ENCODE peak calls at places on chromosomes 16 and 17, in six cellular contexts. N is PC-3, Q is A549, F is heart left ventricle, H is adipocyte, X is fibroblast of pulmonary artery. U is an unnamed sample.
A peak's percentile ranks its signal among the peaks of the same experiment; 100 is the strongest.

GRCh38 chr17:29565643-29566472 is 979 bp downstream of the ABHD15 start:
- DNase-seq in Q (peak; percentile 70), N (no peak), H (no peak), F (peak; percentile 46), X (no peak), U (no peak)

GRCh38 chr16:12252616-12253015 is 276.1 kb downstream of the SNX29 start:
- DNase-seq in N (no peak), Q (no peak), H (no peak), F (no peak), X (no peak), U (no peak)

GRCh38 chr17:71380535-71380934 is 740.3 kb upstream of the SOX9 start:
- DNase-seq in Q (no peak), H (no peak), X (no peak), F (no peak), N (no peak), U (no peak)

GRCh38 chr17:21397341-21398050 is 21.3 kb downstream of the KCNJ12 start:
- DNase-seq in N (no peak), Q (no peak), F (no peak), X (peak; percentile 35), H (no peak), U (peak; percentile 24)

GRCh38 chr16:66296591-66296990 is 69.9 kb upstream of the CDH5 start:
- DNase-seq in F (no peak), X (no peak), Q (no peak), N (no peak), H (no peak), U (no peak)

GRCh38 chr17:73166731-73167581 is 2.1 kb downstream of the SSTR2 start:
- DNase-seq in H (no peak), F (no peak), Q (no peak), N (no peak), X (no peak), U (peak; percentile 26)

GRCh38 chr17:278055-279028 is 74.3 kb downstream of the RPH3AL start:
- DNase-seq in X (no peak), N (no peak), Q (no peak), F (peak; percentile 7), H (no peak), U (no peak)

GRCh38 chr16:7161886-7162285 is 170.8 kb upstream of the RBFOX1 start:
- DNase-seq in H (no peak), F (no peak), X (no peak), Q (no peak), N (no peak), U (no peak)

GRCh38 chr16:89241187-89242003 is 23.9 kb downstream of the ZNF778 start:
- DNase-seq in N (peak; percentile 33), H (peak; percentile 87), F (peak; percentile 70), X (peak; percentile 90), Q (peak; percentile 80), U (peak; percentile 64)

GRCh38 chr16:27253526-27253930 is 15.0 kb downstream of the NSMCE1 start:
- DNase-seq in H (peak; percentile 77), N (peak; percentile 77), X (peak; percentile 77), F (no peak), Q (peak; percentile 52), U (peak; percentile 89)

GRCh38 chr17:1067282-1067956 is 70.5 kb downstream of the TIMM22 start:
- DNase-seq in F (peak; percentile 52), N (peak; percentile 36), H (no peak), X (no peak), Q (peak; percentile 39), U (no peak)

GRCh38 chr17:1229354-1229890 is 40.8 kb upstream of the BHLHA9 start:
- DNase-seq in F (peak; percentile 76), H (peak; percentile 46), N (no peak), Q (peak; percentile 78), X (no peak), U (no peak)

GRCh38 chr17:75601057-75601987 is 13.7 kb downstream of the MYO15B start:
- DNase-seq in H (peak; percentile 57), F (peak; percentile 29), X (peak; percentile 46), N (peak; percentile 77), Q (peak; percentile 82), U (peak; percentile 24)

GRCh38 chr16:27781195-27781524 is 231.2 kb downstream of the KATNIP start:
- DNase-seq in F (peak; percentile 25), N (no peak), Q (no peak), X (peak; percentile 23), H (no peak), U (no peak)

GRCh38 chr17:74603746-74604145 is 11.7 kb upstream of the CD300LD start:
- DNase-seq in H (no peak), N (no peak), Q (no peak), F (no peak), X (no peak), U (no peak)

GRCh38 chr16:89190150-89190958 is 10.0 kb downstream of the SLC22A31 start:
- DNase-seq in Q (no peak), H (no peak), F (peak; percentile 13), N (no peak), X (no peak), U (no peak)

GRCh38 chr17:15742921-15743320 is 10.8 kb downstream of the TBC1D26 start:
- DNase-seq in N (no peak), H (no peak), X (no peak), F (no peak), Q (no peak), U (no peak)

GRCh38 chr16:19524866-19525723 is 1.4 kb downstream of the CCP110 start:
- DNase-seq in X (no peak), F (no peak), N (no peak), H (no peak), Q (no peak), U (peak; percentile 30)

GRCh38 chr16:14354561-14355351 is 275.3 kb downstream of the PARN start:
- DNase-seq in Q (no peak), X (peak; percentile 6), H (peak; percentile 24), N (no peak), F (no peak), U (peak; percentile 36)

GRCh38 chr16:30971298-30971697 is 13.7 kb upstream of the HSD3B7 start:
- DNase-seq in H (no peak), F (no peak), X (no peak), N (no peak), Q (no peak), U (no peak)

GRCh38 chr17:40177275-40177874 is at the start of gene RAPGEFL1:
- DNase-seq in F (peak; percentile 82), X (peak; percentile 62), N (no peak), Q (no peak), H (peak; percentile 79), U (peak; percentile 68)

GRCh38 chr16:52912565-52913173 is 140.0 kb downstream of the CHD9NB start:
- DNase-seq in N (peak; percentile 66), H (peak; percentile 58), X (peak; percentile 67), Q (peak; percentile 55), F (peak; percentile 29), U (peak; percentile 36)

GRCh38 chr17:78374631-78375274 is 3.7 kb upstream of the PGS1 start:
- DNase-seq in X (peak; percentile 90), F (no peak), H (peak; percentile 80), N (peak; percentile 68), Q (no peak), U (no peak)

GRCh38 chr17:78376161-78376560 is 2.3 kb upstream of the PGS1 start:
- DNase-seq in Q (no peak), N (no peak), F (no peak), X (no peak), H (no peak), U (no peak)

GRCh38 chr17:78375401-78376079 is 2.9 kb upstream of the PGS1 start:
- DNase-seq in Q (no peak), N (peak; percentile 85), X (peak; percentile 97), H (peak; percentile 96), F (no peak), U (peak; percentile 90)

GRCh38 chr17:78372811-78373210 is 5.6 kb upstream of the PGS1 start:
- DNase-seq in Q (no peak), N (no peak), X (no peak), H (no peak), F (no peak), U (no peak)

DNA sequence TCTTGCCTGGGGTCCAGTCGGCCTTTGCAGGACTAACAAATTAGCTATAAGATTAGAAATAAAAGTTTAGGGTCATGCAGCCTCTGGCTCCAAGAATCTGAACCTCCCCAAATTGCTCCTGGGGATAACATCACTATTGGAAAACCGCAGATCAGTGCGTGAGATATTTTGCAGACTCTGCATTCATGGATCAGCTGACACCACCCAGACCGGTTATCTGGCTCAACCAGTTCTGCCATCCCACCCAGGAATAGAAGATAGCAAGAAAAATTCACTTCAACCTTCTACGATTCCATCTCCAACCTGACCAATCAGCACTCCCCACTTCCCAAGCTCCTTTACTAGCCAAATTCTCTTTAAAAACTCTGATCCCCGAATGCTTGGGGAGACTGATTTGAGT is 4.3 kb upstream of the PGS1 start:
- DNase-seq in F (no peak), X (no peak), Q (no peak), N (peak; percentile 44), H (no peak), U (no peak)
- H3K4me3 ChIP-seq in F (no peak overlapping the region), X (no peak overlapping the region), Q (no peak overlapping the region), N (no peak overlapping the region), H (no peak overlapping the region), U (no peak overlapping the region)

DNA sequence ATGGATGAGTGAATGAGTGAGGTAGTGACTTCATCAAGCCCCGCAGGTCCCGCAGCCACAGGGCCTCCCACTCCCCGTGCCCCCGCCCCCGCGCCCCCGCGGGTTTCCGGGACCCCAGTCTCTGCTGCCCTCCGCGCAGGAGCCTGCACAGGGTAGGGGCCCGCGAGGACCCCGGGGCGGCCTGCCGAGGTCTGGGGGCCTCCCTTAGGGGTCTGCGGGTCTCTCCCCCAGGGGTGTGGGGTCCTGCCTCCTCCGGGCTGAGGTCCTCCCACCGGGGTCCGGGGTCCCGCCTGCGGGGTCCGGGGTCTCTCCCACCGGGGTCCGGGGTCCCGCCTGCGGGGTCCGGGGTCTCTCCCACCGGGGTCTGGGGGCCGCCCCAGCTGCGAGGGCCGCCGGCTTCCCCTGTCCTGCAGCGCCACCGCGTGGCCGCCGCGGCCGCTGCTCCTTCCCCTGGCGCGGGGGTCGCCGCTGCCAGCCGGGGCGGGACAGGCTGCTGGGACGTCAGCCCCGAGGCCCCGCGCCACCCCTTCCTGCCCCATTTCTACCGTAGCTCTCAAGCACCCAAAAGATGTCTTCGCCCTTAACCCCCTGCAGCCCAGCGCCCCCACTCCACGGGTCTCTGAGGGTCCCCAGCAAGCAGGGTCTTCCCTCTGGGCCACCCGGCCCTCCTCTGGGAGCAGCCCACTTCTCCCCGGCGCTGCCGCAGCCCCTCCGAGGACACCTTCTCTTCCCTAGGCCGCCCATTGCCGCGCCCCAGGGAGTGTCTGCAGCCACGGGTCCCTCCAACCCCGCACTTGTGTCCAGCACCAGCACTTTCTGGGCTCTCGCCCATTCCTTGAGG is 10.4 kb upstream of the CHMP6 start:
- DNase-seq in F (no peak), X (no peak), N (peak; percentile 25), H (peak; percentile 59), Q (no peak), U (no peak)
- H3K4me3 ChIP-seq in F (no peak overlapping the region), X (no peak overlapping the region), N (no peak overlapping the region), H (no peak overlapping the region), Q (peak overlapping the region; percentile 41), U (no peak overlapping the region)

GRCh38 chr16:35325936-35326335 is 1866.5 kb downstream of the TP53TG3F start:
- DNase-seq in N (no peak), Q (no peak), H (no peak), F (no peak), X (no peak), U (no peak)
- H3K4me3 ChIP-seq in N (no peak overlapping the region), Q (no peak overlapping the region), H (no peak overlapping the region), F (no peak overlapping the region), X (no peak overlapping the region), U (no peak overlapping the region)

DNA sequence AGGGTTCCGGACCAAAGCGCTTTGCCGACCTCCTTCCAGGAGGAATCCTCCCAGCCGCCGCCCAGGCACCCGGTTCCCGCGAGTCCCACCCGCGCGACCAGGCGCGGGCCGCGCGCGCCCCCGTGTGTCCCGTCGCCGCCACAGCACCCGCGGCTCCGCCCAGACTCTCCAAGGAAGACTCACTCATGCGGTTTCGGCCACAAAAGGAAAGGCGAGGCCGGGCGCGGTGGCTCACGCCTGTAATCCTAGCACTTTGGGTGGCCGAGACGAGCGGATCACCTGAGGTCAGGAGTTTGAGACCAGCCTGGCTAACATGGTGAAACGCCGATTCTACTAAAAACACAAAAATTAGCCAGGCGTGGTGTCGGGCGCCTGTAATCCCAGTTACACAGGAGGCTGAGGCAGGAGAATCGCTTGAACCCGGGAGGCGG is 3.5 kb upstream of the PKMYT1 start:
- DNase-seq in X (peak; percentile 67), N (peak; percentile 86), H (peak; percentile 91), Q (peak; percentile 91), F (peak; percentile 82), U (peak; percentile 70)
- H3K4me3 ChIP-seq in X (peak overlapping the region; percentile 27), N (peak overlapping the region; percentile 55), H (peak overlapping the region; percentile 62), Q (peak overlapping the region; percentile 36), F (no peak overlapping the region), U (peak overlapping the region; percentile 25)